ENCODE peak calls at places on chromosomes 13 and 19, in nine cellular contexts. W is aorta; N is stimulated activated CD8-positive, alpha-beta memory T cell treated with anti-CD3 and anti-CD28 coated beads, Interleukin-2, amount 100 ng/mL, for 48 hours; D is NCI-H510A; F is retinal pigment epithelial cell; K is Daoy; E is amniotic stem cell; T is AG09319; L is cardiac septum. R is an unnamed sample.

GRCh38 chr19:17125052-17125727 is 49.6 kb downstream of the MYO9B start:
- DNase-seq in K (no peak), L (no peak), T (no peak), N (peak; percentile 14), D (no peak), W (no peak), E (no peak), F (no peak), R (peak; percentile 77)

GRCh38 chr13:95112883-95113282 is 188.4 kb downstream of the ABCC4 start:
- DNase-seq in D (no peak), N (no peak), K (no peak), F (no peak), T (no peak), E (no peak), W (no peak), L (no peak), R (no peak)

GRCh38 chr19:49512970-49513745 is 697 bp downstream of the FCGRT start:
- DNase-seq in K (peak; percentile 51), T (no peak), D (peak; percentile 58), F (no peak), L (peak; percentile 82), N (no peak), E (no peak), W (no peak), R (no peak)

GRCh38 chr19:12757544-12758274 is 6.1 kb downstream of the BEST2 start:
- DNase-seq in N (peak; percentile 55), W (peak; percentile 91), F (no peak), L (peak; percentile 83), E (no peak), K (peak; percentile 72), T (peak; percentile 34), D (peak; percentile 67), R (peak; percentile 56)

GRCh38 chr13:21344662-21345176 is 114.4 kb downstream of the ZDHHC20 start:
- DNase-seq in L (peak; percentile 69), F (no peak), N (no peak), K (no peak), D (no peak), T (no peak), W (no peak), E (no peak), R (peak; percentile 31)

GRCh38 chr13:94494021-94494420 is 14.5 kb upstream of the DCT start:
- DNase-seq in W (no peak), F (no peak), D (no peak), E (no peak), K (no peak), N (no peak), L (no peak), T (no peak), R (no peak)

GRCh38 chr19:17624314-17624991 is 63.7 kb downstream of the UNC13A start:
- DNase-seq in W (no peak), K (no peak), T (no peak), D (no peak), N (no peak), L (no peak), E (no peak), F (no peak), R (no peak)

GRCh38 chr13:37656247-37656940 is 57.8 kb upstream of the POSTN start:
- DNase-seq in N (no peak), E (peak; percentile 95), L (no peak), F (peak; percentile 96), T (peak; percentile 61), D (no peak), W (no peak), K (peak; percentile 2), R (no peak)

GRCh38 chr13:98930014-98930625 is 47.7 kb downstream of the DOCK9 start:
- DNase-seq in F (no peak), E (no peak), D (peak; percentile 27), W (no peak), L (no peak), T (no peak), N (no peak), K (no peak), R (peak; percentile 25)

GRCh38 chr19:18657590-18658365 is 20.9 kb downstream of the KLHL26 start:
- DNase-seq in E (no peak), D (no peak), F (peak; percentile 85), N (no peak), L (no peak), T (no peak), K (peak; percentile 78), W (peak; percentile 93), R (no peak)

GRCh38 chr19:52904052-52904451 is 6.6 kb upstream of the ZNF320 start:
- DNase-seq in F (no peak), E (no peak), L (no peak), K (no peak), W (no peak), N (no peak), D (no peak), T (no peak), R (no peak)

GRCh38 chr19:58054792-58055482 is 4.1 kb upstream of the ZNF135 start:
- DNase-seq in F (no peak), N (no peak), W (no peak), E (no peak), L (no peak), T (no peak), K (no peak), D (no peak), R (no peak)

GRCh38 chr13:30551194-30551593 is 66.5 kb upstream of the USPL1 start:
- DNase-seq in W (no peak), N (no peak), K (peak; percentile 8), T (no peak), E (peak; percentile 3), D (peak; percentile 1), F (peak; percentile 5), L (no peak), R (peak; percentile 21)

GRCh38 chr19:35702223-35703012 is 1.9 kb upstream of the ZBTB32 start:
- DNase-seq in F (peak; percentile 91), T (peak; percentile 92), N (peak; percentile 84), D (peak; percentile 96), L (peak; percentile 97), W (peak; percentile 97), E (peak; percentile 86), K (peak; percentile 99), R (peak; percentile 88)

GRCh38 chr19:12611361-12611699 is 610 bp downstream of the ZNF791 start:
- DNase-seq in F (peak; percentile 44), N (no peak), E (peak; percentile 75), D (peak; percentile 36), T (peak; percentile 54), W (peak; percentile 89), K (peak; percentile 79), L (peak; percentile 79), R (no peak)

GRCh38 chr13:28489975-28490550 is 4.9 kb downstream of the FLT1 start:
- DNase-seq in E (peak; percentile 35), L (no peak), N (no peak), W (no peak), K (peak; percentile 43), D (no peak), T (no peak), F (no peak), R (no peak)

GRCh38 chr19:46420056-46420455 is 6.7 kb upstream of the CCDC8 start:
- DNase-seq in W (peak; percentile 34), F (no peak), L (no peak), K (no peak), N (no peak), D (no peak), E (no peak), T (no peak), R (no peak)

GRCh38 chr13:30234763-30235162 is 72.6 kb downstream of the KATNAL1 start:
- DNase-seq in K (peak; percentile 30), N (no peak), E (no peak), T (no peak), W (no peak), D (no peak), F (peak; percentile 91), L (no peak), R (no peak)

GRCh38 chr19:37980419-37980975 is 73.5 kb downstream of the SIPA1L3 start:
- DNase-seq in N (no peak), L (no peak), E (no peak), K (no peak), W (peak; percentile 46), T (no peak), D (no peak), F (no peak), R (no peak)

R was measured in CD4-positive, alpha-beta memory T cell.